ENCODE peak calls at places on chromosomes 12 and 14, in nine cellular contexts. T is RKO, U is iris pigment epithelial cell, E is retina, C is AG04450, R is astrocyte of the spinal cord, O is upper lobe of right lung, W is sciatic nerve, Z is H54. K is an unnamed sample.

GRCh38 chr12:28320353-28320752 is 130.1 kb downstream of the CCDC91 start:
- DNase-seq in T (no peak), U (no peak), E (no peak), C (no peak), R (no peak), O (no peak), W (no peak), Z (no peak), K (no peak)

GRCh38 chr12:21848192-21848591 is 73.7 kb upstream of the KCNJ8 start:
- DNase-seq in T (no peak), U (no peak), E (no peak), C (no peak), R (no peak), O (no peak), W (no peak), Z (no peak), K (no peak)

GRCh38 chr12:65832217-65832616 is 7.9 kb downstream of the HMGA2 start:
- DNase-seq in T (peak; percentile 47), U (peak; percentile 52), E (no peak), C (no peak), R (peak; percentile 42), O (no peak), W (no peak), Z (no peak), K (peak; percentile 48)

GRCh38 chr12:77724367-77724957 is 106.2 kb upstream of the NAV3 start:
- DNase-seq in T (peak; percentile 74), U (peak; percentile 68), E (no peak), C (peak; percentile 10), R (peak; percentile 65), O (no peak), W (no peak), Z (no peak), K (peak; percentile 72)

GRCh38 chr14:56555921-56556570 is 23.6 kb upstream of the TMEM260 start:
- DNase-seq in T (peak; percentile 61), U (peak; percentile 57), E (no peak), C (no peak), R (peak; percentile 51), O (no peak), W (no peak), Z (no peak), K (peak; percentile 14)

GRCh38 chr12:80509781-80510556 is 65.9 kb downstream of the PTPRQ start:
- DNase-seq in T (no peak), U (peak; percentile 84), E (no peak), C (peak; percentile 20), R (peak; percentile 82), O (no peak), W (no peak), Z (no peak), K (peak; percentile 73)

GRCh38 chr12:91023326-91024004 is 18.7 kb upstream of the EPYC start:
- DNase-seq in T (peak; percentile 20), U (peak; percentile 89), E (no peak), C (peak; percentile 57), R (peak; percentile 88), O (no peak), W (no peak), Z (peak; percentile 4), K (peak; percentile 63)

GRCh38 chr12:121182222-121182896 is 27.6 kb upstream of the P2RX4 start:
- DNase-seq in T (no peak), U (no peak), E (no peak), C (no peak), R (no peak), O (no peak), W (no peak), Z (no peak), K (no peak)

GRCh38 chr14:84857571-84857970 is 672.4 kb upstream of the FLRT2 start:
- DNase-seq in T (no peak), U (peak; percentile 35), E (no peak), C (no peak), R (no peak), O (no peak), W (no peak), Z (no peak), K (no peak)

GRCh38 chr12:122880668-122881067 is 15.3 kb downstream of the VPS37B start:
- DNase-seq in T (peak; percentile 40), U (peak; percentile 42), E (peak; percentile 54), C (no peak), R (peak; percentile 67), O (no peak), W (no peak), Z (no peak), K (no peak)

GRCh38 chr12:53174881-53175491 is 5.5 kb upstream of the ZNF740 start:
- DNase-seq in T (peak; percentile 82), U (peak; percentile 59), E (no peak), C (no peak), R (no peak), O (no peak), W (no peak), Z (no peak), K (peak; percentile 44)

GRCh38 chr12:119938049-119938667 is 50.9 kb upstream of the BICDL1 start:
- DNase-seq in T (peak; percentile 51), U (peak; percentile 39), E (peak; percentile 64), C (peak; percentile 10), R (peak; percentile 44), O (no peak), W (peak; percentile 76), Z (peak; percentile 45), K (peak; percentile 65)

GRCh38 chr14:104116544-104117340 is 21.6 kb upstream of the KIF26A start:
- DNase-seq in T (peak; percentile 35), U (no peak), E (no peak), C (no peak), R (no peak), O (peak; percentile 90), W (peak; percentile 39), Z (no peak), K (no peak)

GRCh38 chr14:103496776-103497175 is 25.9 kb downstream of the CKB start:
- DNase-seq in T (no peak), U (peak; percentile 65), E (no peak), C (no peak), R (no peak), O (no peak), W (no peak), Z (no peak), K (no peak)

GRCh38 chr14:77988966-77989365 is 181.2 kb upstream of the NRXN3 start:
- DNase-seq in T (peak; percentile 81), U (peak; percentile 64), E (peak; percentile 37), C (peak; percentile 1), R (peak; percentile 94), O (no peak), W (peak; percentile 67), Z (peak; percentile 62), K (peak; percentile 66)

GRCh38 chr14:102201776-102202175 is 62.1 kb downstream of the WDR20 start:
- DNase-seq in T (no peak), U (no peak), E (no peak), C (no peak), R (no peak), O (no peak), W (no peak), Z (no peak), K (no peak)

GRCh38 chr14:38003746-38004609 is 203.7 kb upstream of the SSTR1 start:
- DNase-seq in T (no peak), U (no peak), E (no peak), C (no peak), R (no peak), O (no peak), W (no peak), Z (no peak), K (no peak)

GRCh38 chr12:107514887-107515445 is 170.6 kb upstream of the PWP1 start:
- DNase-seq in T (no peak), U (peak; percentile 89), E (no peak), C (no peak), R (no peak), O (no peak), W (no peak), Z (peak; percentile 40), K (no peak)

GRCh38 chr12:105773501-105773900 is 365.3 kb downstream of the NUAK1 start:
- DNase-seq in T (no peak), U (no peak), E (no peak), C (no peak), R (no peak), O (no peak), W (no peak), Z (no peak), K (no peak)

GRCh38 chr12:108612788-108613282 is 15.0 kb upstream of the TMEM119 start:
- DNase-seq in T (no peak), U (no peak), E (no peak), C (no peak), R (no peak), O (no peak), W (no peak), Z (no peak), K (no peak)

GRCh38 chr12:43723134-43723533 is 35.5 kb downstream of the PUS7L start:
- DNase-seq in T (no peak), U (no peak), E (no peak), C (no peak), R (no peak), O (no peak), W (no peak), Z (no peak), K (no peak)

GRCh38 chr14:61643546-61643945 is 51.8 kb upstream of the HIF1A start:
- DNase-seq in T (no peak), U (peak; percentile 58), E (no peak), C (no peak), R (no peak), O (no peak), W (no peak), Z (no peak), K (peak; percentile 52)

GRCh38 chr12:100953217-100953616 is 158.6 kb downstream of the ANO4 start:
- DNase-seq in T (no peak), U (peak; percentile 52), E (no peak), C (no peak), R (no peak), O (no peak), W (no peak), Z (no peak), K (no peak)

GRCh38 chr12:45379261-45379660 is 163.4 kb downstream of the ANO6 start:
- DNase-seq in T (no peak), U (peak; percentile 59), E (no peak), C (no peak), R (peak; percentile 43), O (no peak), W (no peak), Z (no peak), K (no peak)

GRCh38 chr12:125944446-125944845 is 879.2 kb downstream of the AACS start:
- DNase-seq in T (no peak), U (no peak), E (no peak), C (no peak), R (no peak), O (no peak), W (no peak), Z (no peak), K (no peak)

GRCh38 chr12:111846016-111846415 is 4.0 kb downstream of the MAPKAPK5 start:
- DNase-seq in T (no peak), U (no peak), E (no peak), C (no peak), R (no peak), O (no peak), W (no peak), Z (no peak), K (no peak)

GRCh38 chr12:34600592-34601462 is 578.5 kb downstream of the ALG10 start:
- DNase-seq in T (no peak), U (no peak), E (no peak), C (no peak), R (no peak), O (peak; percentile 56), W (peak; percentile 28), Z (no peak), K (no peak)

GRCh38 chr14:55610717-55611370 is 30.8 kb downstream of the KTN1 start:
- DNase-seq in T (no peak), U (no peak), E (no peak), C (no peak), R (no peak), O (no peak), W (no peak), Z (no peak), K (no peak)

K was measured in myocyte.